ENCODE peak calls at places on chromosomes 12 and 14, in seven cellular contexts. F is KG1; H is left colon; E is activated CD4-positive, alpha-beta T cell treated with anti-CD3 and anti-CD28 coated beads, Interleukin-2, amount 10 ng/mL, durations not matched to agents 7 days and 5 days; Z is stimulated activated CD8-positive, alpha-beta memory T cell treated with anti-CD3 and anti-CD28 coated beads, Interleukin-12 subunit alpha, Interleukin-12 subunit beta, amount 100 ng/mL, for 4 hours; K is ascending aorta; X is T-helper 17 cell. A is an unnamed sample.

GRCh38 chr12:50112456-50113218 is 601 bp downstream of the COX14 start:
- DNase-seq in E (peak; percentile 29), F (no peak), X (no peak), Z (no peak), K (no peak), H (no peak), A (peak; percentile 66)

GRCh38 chr14:79011920-79012204 is 841.7 kb downstream of the NRXN3 start:
- DNase-seq in H (no peak), E (no peak), K (no peak), X (no peak), Z (no peak), F (no peak), A (no peak)

GRCh38 chr12:118015944-118016343 is 559 bp upstream of the RFC5 start:
- DNase-seq in K (no peak), F (no peak), Z (no peak), E (no peak), H (no peak), X (no peak), A (no peak)

GRCh38 chr12:104457746-104458644 is 1.2 kb downstream of the CHST11 start:
- DNase-seq in H (no peak), X (peak; percentile 50), E (peak; percentile 64), Z (no peak), K (no peak), F (no peak), A (no peak)

GRCh38 chr14:77290705-77291104 is 19.7 kb upstream of the NGB start:
- DNase-seq in K (no peak), X (no peak), Z (no peak), F (no peak), E (no peak), H (no peak), A (no peak)

GRCh38 chr12:45989857-45990467 is 412 bp downstream of the SCAF11 start:
- DNase-seq in F (peak; percentile 86), H (peak; percentile 71), Z (peak; percentile 44), K (no peak), X (peak; percentile 24), E (peak; percentile 51), A (peak; percentile 77)

GRCh38 chr12:65689508-65689907 is 134.8 kb upstream of the HMGA2 start:
- DNase-seq in Z (no peak), E (no peak), H (no peak), K (no peak), X (no peak), F (no peak), A (no peak)

GRCh38 chr14:68377459-68377858 is 415.4 kb downstream of the ZFP36L1 start:
- DNase-seq in K (peak; percentile 33), X (no peak), Z (no peak), F (no peak), E (no peak), H (peak; percentile 76), A (no peak)

GRCh38 chr12:131672941-131673330 is 38.0 kb upstream of the SFSWAP start:
- DNase-seq in K (no peak), Z (no peak), H (no peak), X (no peak), F (no peak), E (no peak), A (no peak)

GRCh38 chr12:69608114-69608513 is 2.6 kb downstream of the LRRC10 start:
- DNase-seq in F (no peak), E (no peak), H (no peak), X (no peak), K (no peak), Z (no peak), A (no peak)

GRCh38 chr12:2690348-2691000 is 104.3 kb upstream of the FKBP4 start:
- DNase-seq in X (no peak), K (no peak), Z (no peak), F (no peak), H (no peak), E (no peak), A (no peak)

GRCh38 chr14:92340071-92340470 is 17.1 kb downstream of the SLC24A4 start:
- DNase-seq in Z (no peak), F (no peak), H (no peak), E (no peak), K (no peak), X (no peak), A (no peak)

GRCh38 chr12:14999421-15000047 is 26.7 kb downstream of the PDE6H start:
- DNase-seq in E (no peak), K (no peak), H (no peak), Z (no peak), X (no peak), F (no peak), A (no peak)

GRCh38 chr12:1662761-1663439 is 28.0 kb upstream of the ADIPOR2 start:
- DNase-seq in X (no peak), F (no peak), K (no peak), E (no peak), H (peak; percentile 70), Z (no peak), A (no peak)

GRCh38 chr12:11795910-11796459 is 146.5 kb downstream of the ETV6 start:
- DNase-seq in Z (no peak), K (no peak), X (no peak), E (no peak), F (no peak), H (peak; percentile 43), A (no peak)

GRCh38 chr12:55698965-55699364 is 8.7 kb downstream of the ITGA7 start:
- DNase-seq in K (no peak), Z (no peak), E (no peak), X (no peak), F (no peak), H (no peak), A (no peak)

GRCh38 chr12:123278150-123278627 is 6.5 kb upstream of the CDK2AP1 start:
- DNase-seq in E (no peak), Z (no peak), F (no peak), K (no peak), H (no peak), X (no peak), A (no peak)

GRCh38 chr12:88556213-88556612 is 24.1 kb downstream of the KITLG start:
- DNase-seq in K (no peak), F (no peak), X (no peak), E (no peak), H (no peak), Z (no peak), A (no peak)

GRCh38 chr14:96126783-96127271 is 77.8 kb upstream of the BDKRB2 start:
- DNase-seq in K (no peak), F (no peak), Z (no peak), H (no peak), E (no peak), X (no peak), A (no peak)

GRCh38 chr12:48118491-48118890 is 673 bp upstream of the PFKM start:
- DNase-seq in X (no peak), E (no peak), Z (no peak), H (no peak), K (no peak), F (no peak), A (no peak)

GRCh38 chr12:41512531-41512930 is 324.4 kb downstream of the PDZRN4 start:
- DNase-seq in X (no peak), E (no peak), H (no peak), K (no peak), F (no peak), Z (no peak), A (no peak)

GRCh38 chr12:2170376-2170775 is 117.6 kb downstream of the CACNA1C start:
- DNase-seq in E (no peak), K (no peak), H (no peak), Z (no peak), F (no peak), X (no peak), A (no peak)

A was measured in ureter.